ENCODE peak calls at places on chromosomes 16 and 17, in six cellular contexts. H is sigmoid colon, S is right lobe of liver, T is A549, V is gastrocnemius medialis, C is IMR-90. Q is an unnamed sample.

GRCh38 chr17:66508896-66509843 is 206.8 kb downstream of the PRKCA start:
- DNase-seq in V (peak; percentile 19), T (peak; percentile 87), C (peak; percentile 90), S (peak; percentile 70), H (peak; percentile 72), Q (peak; percentile 84)

GRCh38 chr17:42072323-42073187 is 22.2 kb upstream of the C17orf113 start:
- DNase-seq in S (no peak), T (peak; percentile 33), V (no peak), C (no peak), H (no peak), Q (no peak)

GRCh38 chr16:24580665-24581064 is 41.3 kb downstream of the RBBP6 start:
- DNase-seq in S (no peak), H (no peak), C (peak; percentile 62), T (peak; percentile 33), V (no peak), Q (no peak)

GRCh38 chr16:57795431-57795878 is 6.8 kb downstream of the KIFC3 start:
- DNase-seq in H (peak; percentile 67), C (peak; percentile 38), V (peak; percentile 61), S (peak; percentile 67), T (peak; percentile 79), Q (peak; percentile 38)

GRCh38 chr17:34287858-34288257 is 2.3 kb downstream of the CCL11 start:
- DNase-seq in C (no peak), T (no peak), H (no peak), V (no peak), S (no peak), Q (no peak)

GRCh38 chr16:19898924-19899604 is 14.4 kb upstream of the GPRC5B start:
- DNase-seq in C (peak; percentile 46), H (no peak), S (peak; percentile 50), V (no peak), T (peak; percentile 68), Q (peak; percentile 39)

GRCh38 chr17:39224778-39225307 is 902 bp downstream of the STAC2 start:
- DNase-seq in C (no peak), V (no peak), T (no peak), H (no peak), S (no peak), Q (no peak)

GRCh38 chr17:17151055-17151454 is 55.1 kb downstream of the PLD6 start:
- DNase-seq in H (no peak), T (peak; percentile 44), V (no peak), S (no peak), C (peak; percentile 90), Q (no peak)

GRCh38 chr17:40097931-40098845 is 2.2 kb downstream of the NR1D1 start:
- DNase-seq in H (peak; percentile 91), T (no peak), V (peak; percentile 99), S (peak; percentile 95), C (no peak), Q (peak; percentile 90)

GRCh38 chr17:80504671-80505413 is 28.4 kb upstream of the NPTX1 start:
- DNase-seq in T (peak; percentile 67), S (no peak), C (peak; percentile 85), H (no peak), V (no peak), Q (no peak)

GRCh38 chr16:57427307-57427706 is 19.9 kb downstream of the CIAPIN1 start:
- DNase-seq in H (no peak), C (no peak), V (no peak), T (no peak), S (no peak), Q (no peak)

GRCh38 chr17:76682306-76682705 is 28.5 kb downstream of the MXRA7 start:
- DNase-seq in C (no peak), V (no peak), T (no peak), S (no peak), H (peak; percentile 75), Q (no peak)

GRCh38 chr17:57916925-57917858 is 38.0 kb downstream of the CUEDC1 start:
- DNase-seq in C (no peak), H (no peak), V (peak; percentile 78), S (no peak), T (no peak), Q (no peak)

GRCh38 chr16:31416371-31416770 is 11.8 kb downstream of the COX6A2 start:
- DNase-seq in V (no peak), C (no peak), S (no peak), H (no peak), T (no peak), Q (no peak)

GRCh38 chr17:21194210-21194609 is 19.8 kb downstream of the TMEM11 start:
- DNase-seq in H (no peak), S (no peak), V (peak; percentile 55), T (no peak), C (no peak), Q (no peak)

GRCh38 chr17:31211352-31212012 is 85.6 kb downstream of the OMG start:
- DNase-seq in H (no peak), C (peak; percentile 51), S (no peak), T (no peak), V (no peak), Q (no peak)

GRCh38 chr17:2916362-2916928 is 120.2 kb downstream of the RAP1GAP2 start:
- DNase-seq in V (no peak), C (no peak), H (no peak), T (no peak), S (no peak), Q (no peak)

GRCh38 chr16:81123092-81123852 is 27.1 kb upstream of the GCSH start:
- DNase-seq in H (no peak), S (peak; percentile 87), C (no peak), V (no peak), T (no peak), Q (no peak)

GRCh38 chr17:11238710-11239109 is 2.3 kb upstream of the SHISA6 start:
- DNase-seq in T (no peak), H (no peak), S (no peak), V (no peak), C (no peak), Q (no peak)

GRCh38 chr16:85659805-85660511 is 28.8 kb downstream of the GINS2 start:
- DNase-seq in V (peak; percentile 88), S (peak; percentile 67), C (peak; percentile 41), H (peak; percentile 75), T (peak; percentile 88), Q (peak; percentile 76)
- TF ChIP-seq POLR2A in V (no peak), S (no peak), C (no peak), H (no peak), T (no peak), Q (no peak)

GRCh38 chr17:44095647-44096496 is 25.3 kb downstream of the G6PC3 start:
- DNase-seq in C (peak; percentile 93), S (no peak), H (peak; percentile 85), V (peak; percentile 64), T (peak; percentile 88), Q (peak; percentile 58)
- TF ChIP-seq CTCF in C (peak; percentile 39), S (no peak), H (no peak), V (no peak), T (no peak), Q (no peak)

GRCh38 chr17:73291260-73291801 is 20.5 kb downstream of the CDC42EP4 start:
- DNase-seq in C (peak; percentile 86), H (peak; percentile 85), T (peak; percentile 59), V (peak; percentile 73), S (no peak), Q (peak; percentile 76)
- H3K27ac ChIP-seq in C (peak overlapping the region; percentile 66), H (peak overlapping the region; percentile 100), T (peak overlapping the region; percentile 82), V (peak overlapping the region; percentile 84), S (peak overlapping the region; percentile 97), Q (peak overlapping the region; percentile 86)

GRCh38 chr17:46922804-46923635 is at the start of gene GOSR2:
- DNase-seq in V (peak; percentile 81), C (peak; percentile 86), T (peak; percentile 95), H (peak; percentile 91), S (peak; percentile 90), Q (peak; percentile 89)
- TF ChIP-seq POLR2A in V (peak; percentile 66), C (peak; percentile 98), T (peak; percentile 86), H (peak; percentile 75), S (peak; percentile 93), Q (peak; percentile 88)

GRCh38 chr16:87844374-87844733 is 25.0 kb downstream of the SLC7A5 start:
- DNase-seq in C (peak; percentile 35), H (no peak), T (no peak), V (no peak), S (peak; percentile 69), Q (no peak)
- TF ChIP-seq CTCF in C (peak; percentile 13), H (no peak), T (peak; percentile 14), V (no peak), S (no peak), Q (no peak)

DNA sequence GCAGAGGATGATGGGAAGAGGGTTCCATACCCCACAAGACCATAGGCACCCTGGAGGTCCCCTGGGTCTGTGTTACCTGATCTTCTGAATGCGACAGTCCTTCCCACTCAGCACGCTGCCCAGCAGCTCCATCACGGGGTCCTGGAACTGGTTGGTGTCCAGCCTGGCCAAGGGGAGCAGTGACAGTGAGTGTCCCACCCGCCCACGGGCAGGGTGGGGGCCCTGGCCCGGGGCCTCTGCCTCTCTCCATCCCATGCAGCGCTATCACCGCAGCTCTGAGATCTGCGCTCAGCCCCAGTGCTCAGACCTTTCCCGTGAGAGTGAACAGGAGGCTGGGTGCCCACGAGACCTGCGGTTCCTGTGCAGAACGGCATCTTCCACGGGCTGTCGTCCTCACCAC is 15.6 kb downstream of the NLRC3 start:
- DNase-seq in H (no peak), T (no peak), S (no peak), V (no peak), C (no peak), Q (no peak)
- H3K27ac ChIP-seq in H (no peak overlapping the region), T (no peak overlapping the region), S (no peak overlapping the region), V (no peak overlapping the region), C (no peak overlapping the region), Q (no peak overlapping the region)